ENCODE peak calls at places on chromosomes 7 and 10, in ten cellular contexts. W is psoas muscle; P is heart right ventricle; M is PC-9; R is SK-N-MC; X is heart left ventricle; I is effector memory CD4-positive, alpha-beta T cell; U is dorsolateral prefrontal cortex; E is tibial nerve; K is AG04450. H is an unnamed sample.

GRCh38 chr10:114045738-114046458 is 2.2 kb downstream of the ADRB1 start:
- DNase-seq in K (no peak), I (no peak), R (no peak), P (no peak), U (no peak), W (no peak), M (no peak), X (no peak), E (no peak), H (no peak)

GRCh38 chr10:99372546-99373271 is 43.6 kb downstream of the CNNM1 start:
- DNase-seq in K (no peak), I (no peak), M (no peak), P (no peak), W (no peak), U (no peak), E (no peak), R (peak; percentile 86), X (no peak), H (no peak)

GRCh38 chr10:24951201-24952145 is 933 bp downstream of the PRTFDC1 start:
- DNase-seq in W (no peak), K (no peak), R (no peak), X (peak; percentile 25), E (no peak), M (no peak), P (peak; percentile 24), U (no peak), I (no peak), H (peak; percentile 46)

GRCh38 chr10:4527281-4527960 is 298.6 kb upstream of the AKR1E2 start:
- DNase-seq in M (no peak), P (no peak), R (no peak), K (no peak), I (no peak), E (no peak), X (no peak), W (no peak), U (no peak), H (no peak)

GRCh38 chr7:54877683-54878082 is 118.7 kb upstream of the SEC61G start:
- DNase-seq in X (no peak), W (no peak), M (peak; percentile 73), K (no peak), U (no peak), P (no peak), R (no peak), E (no peak), I (no peak), H (no peak)

GRCh38 chr10:35228058-35228457 is 101.4 kb downstream of the CREM start:
- DNase-seq in U (no peak), I (no peak), X (no peak), E (no peak), R (no peak), P (no peak), M (no peak), W (no peak), K (no peak), H (no peak)

GRCh38 chr10:109852004-109852717 is 71.2 kb downstream of the XPNPEP1 start:
- DNase-seq in K (peak; percentile 15), X (peak; percentile 71), P (peak; percentile 78), I (peak; percentile 28), U (peak; percentile 81), R (peak; percentile 26), M (peak; percentile 37), E (peak; percentile 91), W (peak; percentile 86), H (peak; percentile 48)

GRCh38 chr10:29703276-29703675 is 68.5 kb upstream of the SVIL start:
- DNase-seq in K (no peak), U (no peak), X (no peak), P (no peak), E (no peak), R (no peak), I (no peak), W (no peak), M (no peak), H (no peak)

GRCh38 chr10:516766-517165 is 172.7 kb downstream of the DIP2C start:
- DNase-seq in I (no peak), W (no peak), X (no peak), M (no peak), P (no peak), E (no peak), R (no peak), U (no peak), K (no peak), H (no peak)

GRCh38 chr7:7772385-7772784 is 54.0 kb upstream of the RPA3 start:
- DNase-seq in X (no peak), K (no peak), R (no peak), P (no peak), I (no peak), E (no peak), M (no peak), W (no peak), U (no peak), H (no peak)

GRCh38 chr10:33559105-33559504 is 224.6 kb upstream of the NRP1 start:
- DNase-seq in P (no peak), R (no peak), U (no peak), K (peak; percentile 48), I (no peak), X (no peak), W (no peak), E (no peak), M (peak; percentile 52), H (no peak)

GRCh38 chr7:66921396-66921917 is 432 bp downstream of the TMEM248 start:
- DNase-seq in W (peak; percentile 61), U (no peak), M (no peak), E (peak; percentile 9), X (peak; percentile 27), R (no peak), P (peak; percentile 58), I (no peak), K (no peak), H (no peak)

GRCh38 chr7:35035511-35035921 is 1.8 kb downstream of the DPY19L1 start:
- DNase-seq in I (no peak), U (no peak), W (no peak), K (no peak), X (no peak), R (no peak), P (no peak), E (no peak), M (peak; percentile 61), H (no peak)
- H3K27ac ChIP-seq in I (peak overlapping the region; percentile 75), U (peak overlapping the region; percentile 58), W (no peak overlapping the region), K (peak overlapping the region; percentile 1), X (peak overlapping the region; percentile 85), R (no peak overlapping the region), P (no peak overlapping the region), E (no peak overlapping the region), M (no peak overlapping the region), H (no peak overlapping the region)

DNA sequence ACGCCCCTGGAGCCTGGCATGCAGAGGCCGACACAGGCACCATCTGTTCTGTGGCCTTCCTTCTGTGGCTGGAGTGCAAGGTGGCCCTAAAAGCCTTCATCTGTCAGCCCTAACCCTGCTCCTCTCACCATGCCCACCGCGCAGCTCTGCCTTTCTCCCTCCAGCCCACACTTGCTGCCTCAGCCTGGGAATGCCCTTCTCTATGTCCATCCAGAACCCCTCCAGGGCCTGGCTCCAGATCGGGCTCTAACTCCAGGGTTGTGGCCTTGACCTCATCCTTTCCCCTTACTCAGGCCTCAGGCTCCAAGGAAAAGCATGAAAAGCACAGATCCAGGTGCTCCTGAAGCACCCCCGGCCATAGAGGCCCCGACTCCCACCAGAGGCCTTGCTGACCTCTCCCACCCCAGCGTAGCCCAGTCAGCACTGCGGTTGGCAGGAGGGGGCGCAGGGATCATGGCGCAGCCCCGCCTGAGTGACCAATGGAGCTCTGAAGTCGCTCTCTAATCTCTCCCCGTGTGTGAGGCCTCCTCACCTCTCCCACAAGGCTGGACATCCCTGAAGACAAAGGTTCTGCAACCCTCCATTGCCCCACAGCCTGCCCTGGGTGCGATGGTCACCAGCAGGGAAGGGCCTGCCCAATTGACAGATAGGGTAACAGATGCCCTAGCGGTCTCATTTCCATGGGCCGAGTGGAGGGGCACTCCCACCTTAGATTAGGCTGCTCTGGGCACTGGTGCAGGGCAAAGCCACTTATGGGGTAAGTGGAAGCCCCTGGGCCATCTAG is 9.2 kb downstream of the ZCCHC24 start:
- DNase-seq in W (no peak), K (no peak), U (peak; percentile 15), E (no peak), I (no peak), X (no peak), P (no peak), M (no peak), R (no peak), H (no peak)
- H3K27ac ChIP-seq in W (peak overlapping the region; percentile 90), K (peak overlapping the region; percentile 97), U (peak overlapping the region; percentile 98), E (peak overlapping the region; percentile 92), I (no peak overlapping the region), X (peak overlapping the region; percentile 86), P (peak overlapping the region; percentile 79), M (peak overlapping the region; percentile 93), R (no peak overlapping the region), H (peak overlapping the region; percentile 84)

GRCh38 chr10:63700935-63701263 is 179.7 kb downstream of the REEP3 start:
- DNase-seq in W (no peak), P (no peak), M (no peak), U (no peak), R (no peak), E (no peak), X (no peak), I (no peak), K (no peak), H (no peak)

GRCh38 chr10:63703113-63703670 is 182.0 kb downstream of the REEP3 start:
- DNase-seq in X (no peak), R (no peak), P (no peak), E (no peak), U (no peak), W (no peak), I (no peak), K (no peak), M (peak; percentile 52), H (no peak)

GRCh38 chr10:63700209-63700934 is 179.2 kb downstream of the REEP3 start:
- DNase-seq in X (no peak), I (no peak), R (no peak), M (peak; percentile 92), E (peak; percentile 54), K (peak; percentile 92), P (no peak), U (no peak), W (peak; percentile 78), H (no peak)

GRCh38 chr10:63703740-63704345 is 182.6 kb downstream of the REEP3 start:
- DNase-seq in M (peak; percentile 64), X (no peak), U (no peak), I (no peak), P (no peak), E (no peak), W (peak; percentile 38), K (no peak), R (no peak), H (no peak)

GRCh38 chr10:63702107-63702506 is 180.9 kb downstream of the REEP3 start:
- DNase-seq in M (no peak), K (no peak), U (no peak), X (no peak), P (no peak), R (no peak), E (no peak), I (no peak), W (no peak), H (no peak)
- H3K27ac ChIP-seq in M (no peak overlapping the region), K (no peak overlapping the region), U (no peak overlapping the region), X (no peak overlapping the region), P (no peak overlapping the region), R (no peak overlapping the region), E (peak overlapping the region; percentile 62), I (no peak overlapping the region), W (peak overlapping the region; percentile 73), H (no peak overlapping the region)

DNA sequence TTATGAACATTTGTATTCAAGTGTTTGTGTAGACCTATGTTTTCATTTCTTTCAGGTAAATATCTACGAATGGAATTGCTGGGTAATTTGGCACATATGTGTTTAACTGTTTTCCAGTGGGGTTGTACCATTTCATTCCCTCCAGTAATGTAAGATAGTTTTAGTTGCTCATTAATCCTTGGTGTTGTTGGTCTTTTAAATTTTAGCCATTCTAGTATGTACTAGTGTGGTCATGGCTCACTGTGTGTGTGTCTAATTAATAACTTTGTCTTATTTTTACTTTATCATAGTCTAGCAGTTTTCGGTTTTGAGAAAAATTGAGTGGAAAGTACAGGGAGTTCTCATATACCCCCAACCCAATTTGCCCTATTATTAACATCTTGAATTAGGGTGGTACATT is 278.8 kb downstream of the CAMK1D start:
- DNase-seq in E (no peak), U (no peak), X (no peak), K (no peak), I (no peak), M (no peak), W (no peak), R (no peak), P (no peak), H (no peak)
- H3K27ac ChIP-seq in E (no peak overlapping the region), U (no peak overlapping the region), X (no peak overlapping the region), K (no peak overlapping the region), I (no peak overlapping the region), M (no peak overlapping the region), W (no peak overlapping the region), R (no peak overlapping the region), P (no peak overlapping the region), H (no peak overlapping the region)

H was measured in caudate nucleus.